ENCODE peak calls at places on chromosomes 3 and 15, in eight cellular contexts. E is NCI-H2081; N is M059J; H is activated naive CD8-positive, alpha-beta T cell treated with anti-CD3 and anti-CD28 coated beads, Interleukin-2, amount 50 U/mL, for 24 hours; P is endothelial cell; I is progenitor cell of endocrine pancreas; L is mucosa of gallbladder; B is uterus. C is an unnamed sample.

GRCh38 chr3:166205158-166205557 is 367.9 kb upstream of the BCHE start:
- DNase-seq in E (no peak), N (no peak), H (no peak), P (no peak), I (no peak), L (no peak), B (no peak), C (no peak)

GRCh38 chr3:129942296-129942695 is 32.2 kb upstream of the TRH start:
- DNase-seq in E (peak), N (peak), H (peak), P (peak), I (peak), L (peak), B (peak), C (no peak)

GRCh38 chr3:69143055-69143454 is 20.7 kb upstream of the LMOD3 start:
- DNase-seq in E (no peak), N (no peak), H (no peak), P (no peak), I (no peak), L (no peak), B (no peak), C (no peak)

GRCh38 chr15:58233341-58233740 is 95.2 kb downstream of the AQP9 start:
- DNase-seq in E (no peak), N (no peak), H (no peak), P (no peak), I (no peak), L (no peak), B (no peak), C (no peak)

GRCh38 chr15:79640206-79640605 is 208.1 kb downstream of the MINAR1 start:
- DNase-seq in E (no peak), N (peak), H (no peak), P (no peak), I (no peak), L (peak), B (no peak), C (no peak)

GRCh38 chr3:195877767-195878423 is 30.5 kb downstream of the TNK2 start:
- DNase-seq in E (no peak), N (no peak), H (no peak), P (no peak), I (no peak), L (no peak), B (no peak), C (no peak)

GRCh38 chr15:28892789-28893610 is 7.2 kb downstream of the APBA2 start:
- DNase-seq in E (peak), N (peak), H (no peak), P (no peak), I (no peak), L (no peak), B (no peak), C (no peak)

GRCh38 chr15:67035886-67036285 is 29.5 kb upstream of the SMAD3 start:
- DNase-seq in E (no peak), N (no peak), H (no peak), P (no peak), I (no peak), L (no peak), B (no peak), C (no peak)

GRCh38 chr3:175743733-175744400 is 884.7 kb downstream of the NAALADL2 start:
- DNase-seq in E (no peak), N (peak), H (no peak), P (no peak), I (no peak), L (no peak), B (no peak), C (no peak)